ENCODE peak calls at places on chromosomes 13 and 19, in eight cellular contexts. One of them, this sample, is unnamed.

GRCh38 chr13:99721606-99722384 is 220.5 kb downstream of the TM9SF2 start:
- DNase-seq in fibroblast of lung: no peak
- DNase-seq in PC-3: no peak
- DNase-seq in IMR-90: no peak
- DNase-seq in uterus: no peak
- DNase-seq in GM23338: no peak
- DNase-seq in heart left ventricle: no peak
- DNase-seq in hepatocyte: no peak
- DNase-seq in this sample: no peak

GRCh38 chr13:53821632-53822031 is 793.0 kb downstream of the OLFM4 start:
- DNase-seq in IMR-90: no peak
- DNase-seq in heart left ventricle: no peak
- DNase-seq in uterus: no peak
- DNase-seq in PC-3: peak; percentile 1
- DNase-seq in GM23338: no peak
- DNase-seq in fibroblast of lung: no peak
- DNase-seq in hepatocyte: no peak
- DNase-seq in this sample: no peak

GRCh38 chr19:13561461-13561860 is 55.2 kb upstream of the CACNA1A start:
- DNase-seq in fibroblast of lung: no peak
- DNase-seq in heart left ventricle: no peak
- DNase-seq in hepatocyte: no peak
- DNase-seq in GM23338: no peak
- DNase-seq in PC-3: no peak
- DNase-seq in uterus: no peak
- DNase-seq in IMR-90: no peak
- DNase-seq in this sample: no peak

GRCh38 chr13:107842562-107843180 is 372.7 kb downstream of the LIG4 start:
- DNase-seq in uterus: no peak
- DNase-seq in fibroblast of lung: peak; percentile 55
- DNase-seq in heart left ventricle: no peak
- DNase-seq in PC-3: peak; percentile 80
- DNase-seq in IMR-90: peak; percentile 58
- DNase-seq in hepatocyte: no peak
- DNase-seq in GM23338: no peak
- DNase-seq in this sample: no peak

GRCh38 chr19:38196245-38196837 is 27.7 kb downstream of the DPF1 start:
- DNase-seq in fibroblast of lung: no peak
- DNase-seq in IMR-90: no peak
- DNase-seq in heart left ventricle: no peak
- DNase-seq in hepatocyte: no peak
- DNase-seq in PC-3: no peak
- DNase-seq in uterus: no peak
- DNase-seq in GM23338: no peak
- DNase-seq in this sample: no peak

GRCh38 chr19:6376512-6377193 is 920 bp upstream of the PSPN start:
- DNase-seq in fibroblast of lung: no peak
- DNase-seq in PC-3: no peak
- DNase-seq in GM23338: no peak
- DNase-seq in IMR-90: no peak
- DNase-seq in hepatocyte: no peak
- DNase-seq in uterus: no peak
- DNase-seq in heart left ventricle: no peak
- DNase-seq in this sample: no peak

GRCh38 chr13:30698023-30698422 is 37.3 kb upstream of the ALOX5AP start:
- DNase-seq in heart left ventricle: no peak
- DNase-seq in uterus: no peak
- DNase-seq in fibroblast of lung: peak; percentile 91
- DNase-seq in hepatocyte: no peak
- DNase-seq in PC-3: no peak
- DNase-seq in GM23338: no peak
- DNase-seq in IMR-90: peak; percentile 81
- DNase-seq in this sample: peak; percentile 49

GRCh38 chr13:90868321-90868920 is 479.1 kb upstream of the MIR17HG start:
- DNase-seq in heart left ventricle: no peak
- DNase-seq in IMR-90: peak; percentile 11
- DNase-seq in GM23338: peak; percentile 48
- DNase-seq in PC-3: peak; percentile 49
- DNase-seq in fibroblast of lung: peak; percentile 55
- DNase-seq in hepatocyte: peak; percentile 28
- DNase-seq in uterus: no peak
- DNase-seq in this sample: no peak

GRCh38 chr19:5645409-5645808 is 22.5 kb downstream of the SAFB start:
- DNase-seq in hepatocyte: no peak
- DNase-seq in IMR-90: no peak
- DNase-seq in heart left ventricle: no peak
- DNase-seq in PC-3: no peak
- DNase-seq in GM23338: no peak
- DNase-seq in fibroblast of lung: no peak
- DNase-seq in uterus: no peak
- DNase-seq in this sample: no peak

GRCh38 chr13:110234532-110234931 is 72.4 kb downstream of the COL4A1 start:
- DNase-seq in heart left ventricle: no peak
- DNase-seq in IMR-90: no peak
- DNase-seq in GM23338: no peak
- DNase-seq in PC-3: no peak
- DNase-seq in fibroblast of lung: no peak
- DNase-seq in uterus: no peak
- DNase-seq in hepatocyte: no peak
- DNase-seq in this sample: no peak

GRCh38 chr19:13172335-13173128 is 22.3 kb downstream of the IER2 start:
- DNase-seq in fibroblast of lung: peak; percentile 85
- DNase-seq in heart left ventricle: peak; percentile 88
- DNase-seq in PC-3: peak; percentile 98
- DNase-seq in IMR-90: peak; percentile 83
- DNase-seq in GM23338: no peak
- DNase-seq in uterus: peak; percentile 80
- DNase-seq in hepatocyte: peak; percentile 76
- DNase-seq in this sample: peak; percentile 87

GRCh38 chr19:17448190-17448967 is at the start of gene TMEM221:
- DNase-seq in uterus: peak; percentile 49
- DNase-seq in GM23338: peak; percentile 80
- DNase-seq in IMR-90: no peak
- DNase-seq in heart left ventricle: peak; percentile 53
- DNase-seq in fibroblast of lung: no peak
- DNase-seq in PC-3: peak; percentile 54
- DNase-seq in hepatocyte: peak; percentile 79
- DNase-seq in this sample: no peak

GRCh38 chr19:22595918-22596341 is 38.2 kb upstream of the ZNF492 start:
- DNase-seq in hepatocyte: no peak
- DNase-seq in heart left ventricle: peak; percentile 45
- DNase-seq in fibroblast of lung: no peak
- DNase-seq in IMR-90: no peak
- DNase-seq in PC-3: no peak
- DNase-seq in uterus: peak; percentile 83
- DNase-seq in GM23338: no peak
- DNase-seq in this sample: peak; percentile 87

GRCh38 chr13:52160053-52160452 is 656 bp upstream of the NEK3 start:
- DNase-seq in uterus: no peak
- DNase-seq in hepatocyte: no peak
- DNase-seq in fibroblast of lung: no peak
- DNase-seq in heart left ventricle: no peak
- DNase-seq in GM23338: no peak
- DNase-seq in PC-3: no peak
- DNase-seq in IMR-90: no peak
- DNase-seq in this sample: no peak
- H3K27ac ChIP-seq in uterus: no peak overlapping the region
- H3K27ac ChIP-seq in hepatocyte: peak overlapping the region; percentile 90
- H3K27ac ChIP-seq in fibroblast of lung: no peak overlapping the region
- H3K27ac ChIP-seq in heart left ventricle: peak overlapping the region; percentile 90
- H3K27ac ChIP-seq in GM23338: no peak overlapping the region
- H3K27ac ChIP-seq in PC-3: no peak overlapping the region
- H3K27ac ChIP-seq in IMR-90: no peak overlapping the region
- H3K27ac ChIP-seq in this sample: no peak overlapping the region

GRCh38 chr13:33205804-33206221 is 79.7 kb downstream of the STARD13 start:
- DNase-seq in IMR-90: peak; percentile 62
- DNase-seq in PC-3: no peak
- DNase-seq in hepatocyte: no peak
- DNase-seq in heart left ventricle: no peak
- DNase-seq in GM23338: peak; percentile 32
- DNase-seq in uterus: no peak
- DNase-seq in fibroblast of lung: peak; percentile 69
- DNase-seq in this sample: no peak

GRCh38 chr13:33208290-33208990 is 77.1 kb downstream of the STARD13 start:
- DNase-seq in IMR-90: no peak
- DNase-seq in GM23338: no peak
- DNase-seq in uterus: no peak
- DNase-seq in hepatocyte: peak; percentile 34
- DNase-seq in heart left ventricle: no peak
- DNase-seq in PC-3: no peak
- DNase-seq in fibroblast of lung: no peak
- DNase-seq in this sample: no peak

GRCh38 chr13:33206945-33207615 is 78.5 kb downstream of the STARD13 start:
- DNase-seq in heart left ventricle: no peak
- DNase-seq in GM23338: no peak
- DNase-seq in IMR-90: no peak
- DNase-seq in hepatocyte: no peak
- DNase-seq in fibroblast of lung: no peak
- DNase-seq in PC-3: no peak
- DNase-seq in uterus: no peak
- DNase-seq in this sample: no peak

GRCh38 chr13:33206425-33206824 is 79.1 kb downstream of the STARD13 start:
- DNase-seq in IMR-90: peak; percentile 76
- DNase-seq in uterus: no peak
- DNase-seq in PC-3: peak; percentile 30
- DNase-seq in fibroblast of lung: peak; percentile 51
- DNase-seq in hepatocyte: no peak
- DNase-seq in GM23338: no peak
- DNase-seq in heart left ventricle: no peak
- DNase-seq in this sample: no peak

GRCh38 chr13:33207616-33207964 is 78.0 kb downstream of the STARD13 start:
- DNase-seq in PC-3: no peak
- DNase-seq in heart left ventricle: peak; percentile 47
- DNase-seq in IMR-90: peak; percentile 98
- DNase-seq in fibroblast of lung: peak; percentile 98
- DNase-seq in GM23338: no peak
- DNase-seq in uterus: no peak
- DNase-seq in hepatocyte: peak; percentile 52
- DNase-seq in this sample: no peak
- H3K27ac ChIP-seq in PC-3: no peak overlapping the region
- H3K27ac ChIP-seq in heart left ventricle: peak overlapping the region; percentile 88
- H3K27ac ChIP-seq in IMR-90: peak overlapping the region; percentile 61
- H3K27ac ChIP-seq in fibroblast of lung: peak overlapping the region; percentile 71
- H3K27ac ChIP-seq in GM23338: no peak overlapping the region
- H3K27ac ChIP-seq in uterus: peak overlapping the region; percentile 90
- H3K27ac ChIP-seq in hepatocyte: peak overlapping the region; percentile 65
- H3K27ac ChIP-seq in this sample: peak overlapping the region; percentile 88

GRCh38 chr13:46622918-46623256 is 69.9 kb downstream of the LRCH1 start:
- DNase-seq in IMR-90: peak; percentile 84
- DNase-seq in hepatocyte: peak; percentile 73
- DNase-seq in PC-3: peak; percentile 25
- DNase-seq in heart left ventricle: peak; percentile 43
- DNase-seq in uterus: peak; percentile 85
- DNase-seq in GM23338: no peak
- DNase-seq in fibroblast of lung: peak; percentile 92
- DNase-seq in this sample: no peak
- H3K27ac ChIP-seq in IMR-90: no peak overlapping the region
- H3K27ac ChIP-seq in hepatocyte: no peak overlapping the region
- H3K27ac ChIP-seq in PC-3: no peak overlapping the region
- H3K27ac ChIP-seq in heart left ventricle: peak overlapping the region; percentile 66
- H3K27ac ChIP-seq in uterus: peak overlapping the region; percentile 66
- H3K27ac ChIP-seq in GM23338: peak overlapping the region; percentile 5
- H3K27ac ChIP-seq in fibroblast of lung: no peak overlapping the region
- H3K27ac ChIP-seq in this sample: no peak overlapping the region

DNA sequence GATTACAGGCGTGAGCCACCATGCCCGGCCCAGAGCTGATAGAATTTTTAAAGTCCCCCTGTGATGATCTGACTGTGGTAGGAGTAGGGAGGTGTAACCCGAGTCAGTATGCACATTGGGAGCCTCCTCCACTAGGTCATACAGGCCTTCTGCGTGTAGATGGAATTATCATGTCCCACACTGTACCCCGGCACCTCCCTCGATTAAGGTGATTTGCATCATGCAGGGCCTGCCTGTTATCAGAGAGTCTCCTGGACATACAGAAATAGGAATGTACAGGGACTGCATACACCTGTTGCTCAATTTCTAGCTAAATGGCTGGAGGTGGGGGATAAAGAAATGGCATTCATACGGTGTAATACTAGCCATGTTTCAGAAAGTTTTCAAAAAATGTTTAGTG is 922 bp upstream of the ERVK3-1 start:
- DNase-seq in IMR-90: no peak
- DNase-seq in PC-3: no peak
- DNase-seq in heart left ventricle: no peak
- DNase-seq in hepatocyte: no peak
- DNase-seq in fibroblast of lung: no peak
- DNase-seq in GM23338: peak; percentile 36
- DNase-seq in uterus: no peak
- DNase-seq in this sample: no peak
- H3K27ac ChIP-seq in IMR-90: no peak overlapping the region
- H3K27ac ChIP-seq in PC-3: no peak overlapping the region
- H3K27ac ChIP-seq in heart left ventricle: peak overlapping the region; percentile 88
- H3K27ac ChIP-seq in hepatocyte: peak overlapping the region; percentile 79
- H3K27ac ChIP-seq in fibroblast of lung: no peak overlapping the region
- H3K27ac ChIP-seq in GM23338: no peak overlapping the region
- H3K27ac ChIP-seq in uterus: peak overlapping the region; percentile 74
- H3K27ac ChIP-seq in this sample: no peak overlapping the region

GRCh38 chr13:95185311-95185710 is 115.9 kb downstream of the ABCC4 start:
- DNase-seq in fibroblast of lung: no peak
- DNase-seq in heart left ventricle: no peak
- DNase-seq in hepatocyte: no peak
- DNase-seq in GM23338: no peak
- DNase-seq in uterus: no peak
- DNase-seq in IMR-90: no peak
- DNase-seq in PC-3: peak; percentile 40
- DNase-seq in this sample: no peak

GRCh38 chr13:95182570-95183285 is 118.5 kb downstream of the ABCC4 start:
- DNase-seq in uterus: no peak
- DNase-seq in GM23338: no peak
- DNase-seq in heart left ventricle: no peak
- DNase-seq in hepatocyte: no peak
- DNase-seq in fibroblast of lung: no peak
- DNase-seq in IMR-90: no peak
- DNase-seq in PC-3: no peak
- DNase-seq in this sample: no peak

GRCh38 chr13:95181586-95181985 is 119.7 kb downstream of the ABCC4 start:
- DNase-seq in heart left ventricle: no peak
- DNase-seq in PC-3: no peak
- DNase-seq in uterus: no peak
- DNase-seq in IMR-90: no peak
- DNase-seq in hepatocyte: no peak
- DNase-seq in fibroblast of lung: no peak
- DNase-seq in GM23338: no peak
- DNase-seq in this sample: no peak

GRCh38 chr13:95185851-95186250 is 115.4 kb downstream of the ABCC4 start:
- DNase-seq in fibroblast of lung: no peak
- DNase-seq in heart left ventricle: no peak
- DNase-seq in uterus: no peak
- DNase-seq in hepatocyte: no peak
- DNase-seq in PC-3: no peak
- DNase-seq in IMR-90: no peak
- DNase-seq in GM23338: no peak
- DNase-seq in this sample: no peak

DNA sequence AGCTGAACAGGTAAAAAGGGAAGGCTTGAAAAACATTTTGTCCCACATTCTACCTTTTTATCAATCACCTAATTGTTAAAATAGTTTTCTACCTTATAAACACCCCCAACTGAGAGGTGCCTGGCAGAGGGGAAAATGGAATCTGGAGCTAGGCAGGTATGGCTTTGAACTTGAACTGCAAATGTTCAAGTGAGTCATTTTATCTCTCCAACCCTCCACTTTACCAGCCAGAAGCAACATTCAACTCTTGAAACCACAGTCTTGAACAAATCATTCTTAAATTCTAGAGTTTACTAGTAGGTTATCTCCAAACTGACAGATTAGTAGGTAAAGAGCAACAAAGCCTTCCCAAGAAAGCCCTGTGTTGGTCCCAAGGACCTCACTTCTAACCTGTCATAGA is 116.9 kb downstream of the ABCC4 start:
- DNase-seq in IMR-90: no peak
- DNase-seq in hepatocyte: no peak
- DNase-seq in PC-3: no peak
- DNase-seq in fibroblast of lung: no peak
- DNase-seq in uterus: no peak
- DNase-seq in heart left ventricle: no peak
- DNase-seq in GM23338: no peak
- DNase-seq in this sample: no peak
- H3K27ac ChIP-seq in IMR-90: no peak overlapping the region
- H3K27ac ChIP-seq in hepatocyte: no peak overlapping the region
- H3K27ac ChIP-seq in PC-3: no peak overlapping the region
- H3K27ac ChIP-seq in fibroblast of lung: no peak overlapping the region
- H3K27ac ChIP-seq in uterus: no peak overlapping the region
- H3K27ac ChIP-seq in heart left ventricle: no peak overlapping the region
- H3K27ac ChIP-seq in GM23338: no peak overlapping the region
- H3K27ac ChIP-seq in this sample: no peak overlapping the region

This sample was measured in coronary artery.